ENCODE peak calls at places on chromosomes 16 and 17, in seven cellular contexts. Q is GM23338, N is SK-N-SH, M is HCT116, G is A549, X is K562, U is HL-60. K is an unnamed sample.

GRCh38 chr16:49575352-49576172 is 202.0 kb downstream of the C16orf78 start:
- DNase-seq in Q (peak), N (no peak), M (no peak), G (no peak), X (no peak), U (no peak), K (no peak)

GRCh38 chr17:80761421-80761871 is 216.8 kb downstream of the RPTOR start:
- DNase-seq in Q (no peak), N (no peak), M (peak), G (peak), X (no peak), U (no peak), K (no peak)

GRCh38 chr16:10088380-10088793 is 93.8 kb downstream of the GRIN2A start:
- DNase-seq in Q (no peak), N (peak), M (no peak), G (no peak), X (no peak), U (no peak), K (no peak)

GRCh38 chr16:77833906-77834599 is 45.7 kb downstream of the VAT1L start:
- DNase-seq in Q (peak), N (no peak), M (no peak), G (no peak), X (no peak), U (no peak), K (no peak)

GRCh38 chr17:20008242-20009051 is 712 bp upstream of the SPECC1 start:
- DNase-seq in Q (peak), N (peak), M (no peak), G (peak), X (peak), U (no peak), K (no peak)

GRCh38 chr17:59365383-59365981 is 34.0 kb downstream of the YPEL2 start:
- DNase-seq in Q (no peak), N (peak), M (no peak), G (no peak), X (peak), U (no peak), K (no peak)

GRCh38 chr17:80319262-80319998 is 58.8 kb downstream of the RNF213 start:
- DNase-seq in Q (no peak), N (no peak), M (no peak), G (no peak), X (no peak), U (no peak), K (no peak)

GRCh38 chr17:36999475-36999874 is 50.7 kb downstream of the AATF start:
- DNase-seq in Q (no peak), N (no peak), M (no peak), G (no peak), X (no peak), U (peak), K (no peak)

GRCh38 chr16:29784901-29785500 is 5.5 kb upstream of the KIF22 start:
- DNase-seq in Q (peak), N (no peak), M (no peak), G (no peak), X (peak), U (no peak), K (no peak)

GRCh38 chr17:57051886-57052342 is 33.1 kb upstream of the AKAP1 start:
- DNase-seq in Q (peak), N (no peak), M (no peak), G (no peak), X (no peak), U (no peak), K (no peak)

GRCh38 chr17:65360961-65361552 is 200.4 kb downstream of the AXIN2 start:
- DNase-seq in Q (no peak), N (no peak), M (no peak), G (no peak), X (no peak), U (no peak), K (no peak)

DNA sequence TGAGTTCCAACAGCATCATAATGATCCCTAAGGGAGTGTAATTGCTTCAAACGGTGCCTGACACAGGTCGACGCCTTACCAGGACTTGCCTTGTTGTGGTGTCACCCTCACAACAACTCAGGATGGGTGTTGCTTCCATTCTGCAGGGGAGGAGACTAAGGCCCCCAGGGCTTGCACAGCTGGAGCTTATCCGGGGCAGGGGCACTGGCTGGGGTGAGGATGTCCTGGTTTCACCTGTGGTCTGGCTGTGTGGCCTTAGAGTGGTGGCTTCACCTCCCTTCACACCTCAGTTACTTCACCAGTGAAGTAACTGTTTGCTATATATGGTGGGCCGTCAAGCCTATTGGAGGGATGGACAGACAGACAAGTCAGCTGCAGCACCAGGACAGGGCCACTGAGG is 23.3 kb downstream of the LLGL2 start:
- DNase-seq in Q (no peak), N (no peak), M (no peak), G (no peak), X (no peak), U (no peak), K (no peak)
- TF ChIP-seq CTCF in Q (no peak), N (no peak), M (no peak), G (no peak), X (no peak), U (no peak), K (no peak)

DNA sequence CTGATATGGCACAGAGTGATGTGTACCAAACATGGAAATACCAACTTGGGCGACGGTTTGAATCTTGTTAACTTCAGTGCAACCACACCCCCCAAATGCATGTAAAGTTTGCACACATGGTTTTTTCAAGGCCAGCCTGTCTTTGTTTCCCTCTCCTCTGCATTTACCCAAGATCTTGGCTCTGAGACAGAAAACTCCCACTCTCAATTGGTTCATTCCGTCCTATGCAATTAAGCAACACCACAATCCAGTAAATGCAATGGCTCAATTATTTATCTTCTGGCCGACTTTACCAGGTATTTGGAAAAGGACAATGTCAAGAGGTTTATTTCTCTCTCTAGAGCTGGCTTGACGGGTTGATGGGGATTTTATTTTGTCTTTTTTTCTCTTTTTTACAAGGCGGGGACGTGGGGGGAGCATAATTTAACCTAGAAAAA is 1.0 kb downstream of the STAT3 start:
- DNase-seq in Q (no peak), N (peak), M (no peak), G (no peak), X (peak), U (peak), K (no peak)
- TF ChIP-seq REST in Q (no peak), N (no peak), M (no peak), G (no peak), X (no peak), U (no peak), K (no peak)

DNA sequence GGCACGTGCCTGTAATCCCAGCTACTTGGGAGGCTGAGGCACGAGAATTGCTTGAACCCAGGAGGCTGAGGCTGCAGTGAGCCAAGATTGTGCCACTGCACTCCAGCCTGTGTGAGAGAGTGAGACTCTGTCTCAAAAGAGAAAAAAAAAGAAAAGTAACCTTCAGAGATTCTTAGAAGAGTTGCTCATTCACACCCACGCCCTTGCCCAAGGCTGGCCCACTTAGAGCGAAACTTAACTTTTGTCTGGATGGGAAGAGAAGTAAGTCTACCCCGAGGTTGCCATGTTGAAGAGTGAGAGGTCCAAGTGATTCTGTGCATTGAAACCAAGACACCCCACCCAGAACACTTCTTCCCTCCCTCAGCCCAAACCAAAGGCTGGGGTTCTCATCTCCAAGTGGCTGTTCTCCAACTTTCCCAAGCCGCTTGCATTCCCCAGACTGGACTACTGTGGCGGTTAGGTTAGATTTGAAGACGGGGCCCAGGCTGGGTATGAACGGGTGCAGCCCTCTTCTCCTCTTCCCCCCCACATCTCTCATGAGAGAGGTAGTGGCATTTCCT is 2.4 kb upstream of the CISD3 start:
- DNase-seq in Q (no peak), N (no peak), M (no peak), G (no peak), X (no peak), U (no peak), K (no peak)
- H3K4me3 ChIP-seq in Q (no peak), N (no peak), M (no peak), G (no peak), X (no peak), U (no peak), K (no peak)

GRCh38 chr17:76191891-76192290 is 48.4 kb downstream of the RNF157 start:
- DNase-seq in Q (no peak), N (no peak), M (no peak), G (no peak), X (no peak), U (no peak), K (no peak)

GRCh38 chr17:76189247-76189646 is 48.2 kb upstream of the FOXJ1 start:
- DNase-seq in Q (no peak), N (no peak), M (no peak), G (no peak), X (peak), U (no peak), K (no peak)

GRCh38 chr17:76193616-76194015 is 46.7 kb downstream of the RNF157 start:
- DNase-seq in Q (peak), N (peak), M (no peak), G (no peak), X (peak), U (no peak), K (no peak)

GRCh38 chr17:76188213-76189060 is 47.4 kb upstream of the FOXJ1 start:
- DNase-seq in Q (peak), N (no peak), M (no peak), G (no peak), X (no peak), U (no peak), K (no peak)

GRCh38 chr17:76189741-76190140 is 48.7 kb upstream of the FOXJ1 start:
- DNase-seq in Q (no peak), N (no peak), M (no peak), G (no peak), X (peak), U (no peak), K (no peak)
- TF ChIP-seq CTCF in Q (peak), N (no peak), M (peak), G (no peak), X (peak), U (no peak), K (no peak)

GRCh38 chr16:73268311-73268997 is 220.5 kb upstream of the ZFHX3 start:
- DNase-seq in Q (peak), N (peak), M (no peak), G (peak), X (no peak), U (no peak), K (no peak)
- TF ChIP-seq REST in Q (no peak), N (no peak), M (no peak), G (no peak), X (no peak), U (no peak), K (no peak)

DNA sequence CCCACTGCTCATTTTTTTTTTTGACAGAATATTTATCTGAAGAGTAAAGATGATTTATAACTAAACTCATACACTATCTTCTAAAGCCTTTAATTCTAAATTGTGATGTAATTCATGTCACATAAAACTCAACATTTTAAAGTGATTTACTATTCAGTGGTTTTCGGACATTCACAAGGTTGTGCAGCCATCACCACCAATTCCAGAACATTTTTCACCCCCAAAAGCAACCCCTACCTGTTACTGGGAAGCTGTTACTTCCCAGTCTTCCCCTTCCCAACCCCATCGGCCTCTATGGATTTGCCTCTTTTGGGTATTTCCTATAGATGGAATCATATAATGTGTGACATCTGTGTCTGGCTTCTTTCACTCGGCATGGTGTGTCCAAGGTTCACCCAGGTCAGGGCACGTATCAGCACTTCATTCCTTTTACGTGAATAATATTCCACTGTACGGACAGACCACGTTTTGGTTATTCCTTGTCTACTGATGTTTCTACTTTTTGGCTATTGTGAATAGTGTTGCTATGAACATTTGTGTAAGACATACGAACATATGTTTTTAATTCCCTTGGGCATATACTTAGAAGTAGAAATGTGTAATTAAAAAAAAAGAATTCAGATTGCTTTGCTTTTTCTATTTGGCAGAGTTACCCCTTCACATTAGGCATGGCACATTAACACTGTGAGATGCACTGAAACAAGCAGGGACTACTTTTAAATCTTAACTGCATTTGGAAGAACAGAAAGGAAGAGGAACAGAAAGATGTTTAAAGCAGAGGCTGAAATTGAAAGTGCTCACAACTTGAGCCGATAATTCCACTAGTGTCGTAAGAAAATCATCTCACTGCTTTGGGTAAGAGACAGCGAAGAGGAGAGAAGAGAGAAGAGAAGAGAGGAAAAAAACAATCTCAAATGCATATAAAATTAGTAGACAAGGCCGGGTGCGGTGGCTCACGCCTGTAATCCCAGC is 105.4 kb downstream of the VPS53 start:
- DNase-seq in Q (no peak), N (peak), M (no peak), G (no peak), X (no peak), U (no peak), K (no peak)
- H3K4me3 ChIP-seq in Q (no peak), N (no peak), M (no peak), G (no peak), X (no peak), U (no peak), K (no peak)

DNA sequence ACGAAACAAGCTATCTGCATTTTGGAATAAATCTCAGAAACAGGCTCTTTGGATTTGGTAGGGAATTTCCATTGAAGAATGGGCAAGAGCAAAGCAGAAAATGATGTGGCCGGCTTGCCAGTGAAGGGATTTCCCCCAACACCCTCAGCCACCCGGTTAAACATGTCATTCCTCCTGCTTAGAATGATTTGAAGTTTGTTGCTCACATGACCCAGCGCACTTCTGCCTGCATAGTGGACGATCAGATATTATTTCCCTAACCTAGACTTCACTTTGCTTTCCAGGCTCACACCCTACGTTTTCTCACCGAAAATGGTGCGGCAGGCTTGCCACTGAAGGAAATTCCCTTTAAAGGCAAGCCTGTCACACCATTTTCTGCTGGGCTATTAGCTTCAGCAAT is 170.7 kb downstream of the CDH11 start:
- DNase-seq in Q (no peak), N (no peak), M (no peak), G (no peak), X (no peak), U (no peak), K (no peak)
- TF ChIP-seq CTCF in Q (no peak), N (no peak), M (no peak), G (no peak), X (no peak), U (no peak), K (no peak)